ENCODE peak calls at places on chromosomes 7 and 10, in seven cellular contexts. D, R, B, Q, C, I and Z are unnamed samples.
A peak's percentile ranks its signal among the peaks of the same experiment; 100 is the strongest.

GRCh38 chr7:107251963-107252362 is 83.2 kb downstream of the HBP1 start:
- DNase-seq in B (no peak), Q (no peak), D (no peak), C (no peak), R (no peak), I (no peak), Z (no peak)

GRCh38 chr7:108211382-108212201 is 81.4 kb upstream of the LAMB4 start:
- DNase-seq in B (peak; percentile 86), D (no peak), Q (no peak), R (no peak), I (peak; percentile 48), C (no peak), Z (peak; percentile 66)

GRCh38 chr10:61283066-61283465 is 170.1 kb downstream of the TMEM26 start:
- DNase-seq in D (no peak), I (no peak), C (no peak), R (no peak), Q (no peak), B (no peak), Z (no peak)

GRCh38 chr7:155764432-155764798 is 47.8 kb downstream of the SHH start:
- DNase-seq in Q (no peak), B (no peak), R (no peak), I (no peak), D (no peak), C (no peak), Z (no peak)

GRCh38 chr7:27345164-27345887 is 102.7 kb downstream of the EVX1 start:
- DNase-seq in R (no peak), D (no peak), B (no peak), I (no peak), C (no peak), Q (no peak), Z (no peak)

GRCh38 chr10:1025684-1026083 is at the start of gene IDI2:
- DNase-seq in Q (no peak), C (no peak), I (no peak), B (no peak), R (no peak), D (no peak), Z (no peak)

GRCh38 chr10:127577376-127577775 is 28.3 kb downstream of the NPS start:
- DNase-seq in B (no peak), R (no peak), I (no peak), D (no peak), C (no peak), Q (no peak), Z (no peak)

GRCh38 chr10:132946806-132947530 is 4.6 kb upstream of the CFAP46 start:
- DNase-seq in Q (no peak), I (no peak), C (no peak), D (no peak), B (no peak), R (no peak), Z (no peak)

GRCh38 chr10:12264204-12264908 is 68.4 kb downstream of the CDC123 start:
- DNase-seq in R (no peak), I (peak; percentile 82), B (peak; percentile 97), D (peak; percentile 31), C (peak; percentile 87), Q (peak; percentile 45), Z (peak; percentile 84)

GRCh38 chr7:33494473-33494872 is 365.1 kb downstream of the BBS9 start:
- DNase-seq in D (no peak), I (no peak), C (no peak), R (peak; percentile 16), Q (no peak), B (no peak), Z (no peak)

GRCh38 chr7:5767066-5767465 is 14.4 kb downstream of the RNF216 start:
- DNase-seq in Q (no peak), C (no peak), I (peak; percentile 12), D (no peak), B (no peak), R (no peak), Z (no peak)

GRCh38 chr7:156360835-156361234 is 279.7 kb upstream of the RNF32 start:
- DNase-seq in B (no peak), C (no peak), I (no peak), Q (no peak), R (no peak), D (no peak), Z (no peak)

GRCh38 chr10:71216751-71217265 is 4.4 kb downstream of the UNC5B start:
- DNase-seq in R (no peak), D (no peak), Q (no peak), C (no peak), I (no peak), B (no peak), Z (no peak)

GRCh38 chr10:100128951-100129350 is 47.3 kb upstream of the CPN1 start:
- DNase-seq in Q (no peak), I (no peak), B (no peak), R (no peak), C (no peak), D (no peak), Z (no peak)

GRCh38 chr10:83538047-83538446 is 601.3 kb upstream of the GHITM start:
- DNase-seq in R (no peak), C (no peak), Q (no peak), B (no peak), I (no peak), D (no peak), Z (no peak)

GRCh38 chr7:66016131-66016461 is 34.1 kb upstream of the GUSB start:
- DNase-seq in Q (no peak), I (no peak), R (peak; percentile 32), D (no peak), B (no peak), C (no peak), Z (no peak)

GRCh38 chr7:155925682-155926081 is 113.4 kb upstream of the SHH start:
- DNase-seq in I (no peak), D (no peak), Q (no peak), B (no peak), R (no peak), C (no peak), Z (no peak)

GRCh38 chr7:3003936-3004335 is 39.7 kb downstream of the CARD11 start:
- DNase-seq in R (no peak), I (no peak), C (no peak), B (no peak), D (no peak), Q (no peak), Z (no peak)

GRCh38 chr7:112790651-112790973 is 419 bp upstream of the TMEM168 start:
- DNase-seq in Q (no peak), R (no peak), B (peak; percentile 77), I (no peak), D (no peak), C (no peak), Z (no peak)

GRCh38 chr7:97973206-97973658 is 16.8 kb downstream of the OCM2 start:
- DNase-seq in R (no peak), D (no peak), B (no peak), Q (no peak), C (no peak), I (no peak), Z (no peak)

GRCh38 chr7:97971120-97971989 is 18.6 kb downstream of the OCM2 start:
- DNase-seq in I (peak; percentile 18), B (peak; percentile 86), C (no peak), R (no peak), Q (no peak), D (no peak), Z (peak; percentile 6)

DNA sequence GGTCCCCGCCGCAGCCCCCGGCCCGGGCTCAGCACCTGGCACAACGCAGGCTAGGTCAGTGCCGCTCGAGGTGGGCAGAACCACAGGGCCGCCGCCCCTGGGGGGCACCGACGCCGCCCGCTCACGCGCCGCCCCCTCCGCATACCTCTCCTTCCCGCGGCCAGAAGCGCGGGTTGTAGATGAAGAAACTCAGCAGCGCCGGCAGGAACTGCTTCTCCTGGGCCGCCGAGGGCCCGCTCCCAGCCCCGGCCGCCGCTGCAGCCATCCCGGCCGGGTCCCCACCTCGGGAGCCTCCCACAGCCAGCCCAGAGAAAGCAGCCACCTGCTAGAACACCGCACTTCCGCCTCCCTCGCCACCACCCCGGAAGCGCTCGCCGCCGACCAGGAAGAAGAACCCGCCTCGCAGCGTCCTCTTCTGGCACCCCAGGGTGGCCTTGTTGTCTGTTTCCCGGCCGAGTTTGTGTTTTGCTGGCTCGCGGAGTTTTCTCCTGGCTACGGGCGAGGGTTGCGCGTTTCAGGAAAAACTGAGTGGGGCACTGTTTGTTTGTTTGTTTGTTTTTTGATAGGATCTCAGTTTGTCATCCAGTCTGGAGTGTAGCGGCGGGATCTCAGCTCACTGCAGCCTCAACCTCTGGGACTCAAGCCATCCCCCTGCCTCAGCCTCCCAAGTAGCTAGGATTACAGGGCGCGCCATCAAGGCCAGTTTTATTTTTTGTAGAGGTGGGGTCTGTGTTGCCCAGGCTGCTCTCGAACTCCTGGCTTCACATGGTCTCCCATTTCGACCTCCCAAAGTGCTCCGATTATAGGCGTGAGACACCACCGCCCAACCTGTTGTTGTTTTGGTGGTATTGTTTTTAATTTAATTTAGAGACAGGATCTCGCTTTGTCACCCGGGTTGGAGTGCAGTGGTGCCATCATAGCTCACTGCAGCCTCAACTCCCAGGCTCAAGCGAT is 17.7 kb downstream of the OCM2 start:
- DNase-seq in R (peak; percentile 26), D (peak; percentile 25), I (peak; percentile 47), Q (peak; percentile 59), C (peak; percentile 90), B (peak; percentile 92), Z (peak; percentile 80)
- TF ChIP-seq CTCF in R (peak; percentile 56), D (peak; percentile 50), I (peak; percentile 44), Q (no peak), C (peak; percentile 32), B (peak; percentile 58), Z (no peak)

GRCh38 chr7:151075978-151076426 is 4.6 kb downstream of the FASTK start:
- DNase-seq in Q (no peak), R (no peak), B (no peak), C (peak; percentile 43), D (no peak), I (no peak), Z (no peak)

GRCh38 chr7:151075662-151075971 is 5.0 kb downstream of the FASTK start:
- DNase-seq in B (no peak), Q (no peak), I (no peak), D (no peak), R (no peak), C (peak; percentile 30), Z (no peak)

GRCh38 chr7:151077705-151078232 is 2.8 kb downstream of the FASTK start:
- DNase-seq in R (no peak), B (no peak), D (no peak), C (no peak), I (no peak), Q (no peak), Z (no peak)

GRCh38 chr7:151078233-151079040 is 2.2 kb downstream of the FASTK start:
- DNase-seq in C (no peak), B (no peak), D (no peak), R (no peak), Q (no peak), I (no peak), Z (no peak)

GRCh38 chr7:151076863-151077704 is 3.5 kb downstream of the FASTK start:
- DNase-seq in I (no peak), Q (no peak), R (no peak), D (no peak), C (no peak), B (no peak), Z (peak; percentile 60)
- TF ChIP-seq CTCF in I (peak; percentile 68), Q (no peak), R (peak; percentile 51), D (peak; percentile 28), C (no peak), B (peak; percentile 35), Z (no peak)

GRCh38 chr7:34900891-34901493 is 136.3 kb downstream of the DPY19L1 start:
- DNase-seq in C (no peak), B (peak; percentile 17), R (no peak), Q (no peak), D (no peak), I (no peak), Z (no peak)
- TF ChIP-seq CTCF in C (no peak), B (peak; percentile 32), R (no peak), Q (no peak), D (no peak), I (peak; percentile 41), Z (peak; percentile 47)

GRCh38 chr10:29681700-29682444 is 47.1 kb upstream of the SVIL start:
- DNase-seq in B (peak; percentile 47), C (peak; percentile 79), I (no peak), R (no peak), D (no peak), Q (no peak), Z (no peak)
- TF ChIP-seq CTCF in B (no peak), C (no peak), I (no peak), R (no peak), D (no peak), Q (no peak), Z (no peak)